ENCODE peak calls at places on chromosome 9, in seven cellular contexts. O, Y, J, X, T, I and N are unnamed samples.

GRCh38 chr9:132114102-132114707 is 34.5 kb upstream of the MED27 start:
- DNase-seq in O (no peak), Y (peak; percentile 69), J (peak; percentile 45), X (peak; percentile 55), T (no peak), I (peak; percentile 53), N (peak; percentile 56)

GRCh38 chr9:111900934-111901612 is 4.5 kb downstream of the UGCG start:
- DNase-seq in O (no peak), Y (no peak), J (peak; percentile 46), X (no peak), T (no peak), I (no peak), N (no peak)

GRCh38 chr9:28805197-28805596 is 1231.9 kb upstream of the C9orf72 start:
- DNase-seq in O (no peak), Y (no peak), J (no peak), X (no peak), T (no peak), I (no peak), N (no peak)

GRCh38 chr9:98742325-98743280 is 33.9 kb upstream of the GABBR2 start:
- DNase-seq in O (no peak), Y (peak; percentile 21), J (peak; percentile 71), X (no peak), T (no peak), I (peak; percentile 18), N (peak; percentile 62)

GRCh38 chr9:34628656-34629491 is at the start of gene ARID3C:
- DNase-seq in O (no peak), Y (no peak), J (no peak), X (no peak), T (peak; percentile 31), I (no peak), N (no peak)

GRCh38 chr9:77910216-77910615 is 121.4 kb downstream of the GNAQ start:
- DNase-seq in O (no peak), Y (peak; percentile 59), J (no peak), X (no peak), T (no peak), I (no peak), N (peak; percentile 35)

GRCh38 chr9:111983484-111983908 is 86.9 kb downstream of the UGCG start:
- DNase-seq in O (no peak), Y (no peak), J (no peak), X (no peak), T (peak; percentile 82), I (no peak), N (no peak)

GRCh38 chr9:82488702-82489578 is 500.4 kb downstream of the SPATA31D1 start:
- DNase-seq in O (no peak), Y (peak; percentile 68), J (peak; percentile 92), X (no peak), T (no peak), I (no peak), N (peak; percentile 83)

GRCh38 chr9:19232117-19232829 is 1.8 kb downstream of the DENND4C start:
- DNase-seq in O (no peak), Y (peak; percentile 7), J (no peak), X (no peak), T (no peak), I (no peak), N (peak; percentile 16)

GRCh38 chr9:23117621-23118020 is 671.0 kb downstream of the DMRTA1 start:
- DNase-seq in O (no peak), Y (peak; percentile 11), J (peak; percentile 71), X (no peak), T (no peak), I (no peak), N (no peak)

GRCh38 chr9:33466565-33467495 is 6.9 kb downstream of the NOL6 start:
- DNase-seq in O (no peak), Y (peak; percentile 53), J (peak; percentile 35), X (peak; percentile 53), T (no peak), I (peak; percentile 55), N (peak; percentile 51)

GRCh38 chr9:16611969-16612368 is 258.5 kb downstream of the BNC2 start:
- DNase-seq in O (no peak), Y (no peak), J (peak; percentile 90), X (no peak), T (no peak), I (no peak), N (peak; percentile 39)

GRCh38 chr9:87080512-87081225 is 133.4 kb upstream of the GAS1 start:
- DNase-seq in O (no peak), Y (peak; percentile 86), J (peak; percentile 54), X (no peak), T (no peak), I (peak; percentile 17), N (peak; percentile 48)

GRCh38 chr9:105132576-105132975 is 111.9 kb upstream of the SLC44A1 start:
- DNase-seq in O (peak; percentile 33), Y (peak; percentile 56), J (peak; percentile 61), X (no peak), T (no peak), I (peak; percentile 72), N (peak; percentile 76)

GRCh38 chr9:80841888-80842287 is 847.5 kb downstream of the TLE1 start:
- DNase-seq in O (no peak), Y (no peak), J (no peak), X (no peak), T (no peak), I (no peak), N (no peak)

GRCh38 chr9:7844283-7844682 is 44.7 kb upstream of the DMAC1 start:
- DNase-seq in O (no peak), Y (peak; percentile 7), J (peak; percentile 40), X (no peak), T (no peak), I (peak; percentile 27), N (peak; percentile 11)

GRCh38 chr9:77019010-77019809 is at the start of gene FOXB2:
- DNase-seq in O (no peak), Y (no peak), J (no peak), X (no peak), T (no peak), I (no peak), N (no peak)

GRCh38 chr9:113011911-113012381 is at the start of gene ZNF883:
- DNase-seq in O (no peak), Y (peak; percentile 76), J (peak; percentile 72), X (peak; percentile 62), T (peak; percentile 9), I (peak; percentile 73), N (peak; percentile 84)

GRCh38 chr9:134217431-134218210 is 53.3 kb upstream of the RNU6ATAC start:
- DNase-seq in O (peak; percentile 24), Y (no peak), J (no peak), X (peak; percentile 13), T (no peak), I (peak; percentile 43), N (no peak)

DNA sequence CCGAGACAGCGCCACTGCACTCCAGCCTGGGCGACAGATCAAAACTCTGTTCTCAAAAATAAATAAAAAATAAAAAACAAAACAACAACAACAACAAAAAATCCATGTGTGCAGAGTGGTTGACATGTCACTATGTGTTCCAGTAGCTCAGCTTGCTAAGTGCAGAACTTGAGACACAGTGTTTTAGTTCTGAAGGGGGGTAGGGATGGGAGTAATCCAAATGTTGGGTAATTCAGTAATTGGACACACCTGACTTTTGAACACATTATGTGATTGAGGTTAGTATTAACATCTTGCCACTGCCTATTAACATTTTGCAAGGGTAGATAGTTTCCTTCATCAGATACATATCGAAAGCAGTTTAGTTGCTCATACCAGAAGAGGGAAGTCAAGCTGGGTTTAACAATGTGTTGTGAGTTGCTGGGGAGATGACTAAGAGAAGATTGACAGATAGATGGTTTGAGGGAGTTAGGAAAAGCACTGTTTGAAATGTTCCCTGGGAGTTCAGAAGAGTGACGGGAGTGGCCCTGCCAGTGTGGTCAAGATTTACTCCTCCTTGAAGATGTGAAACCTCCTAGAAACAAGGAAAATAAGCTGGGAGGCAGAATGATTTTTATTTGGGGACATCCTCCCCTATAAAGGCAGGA is 928 bp downstream of the HACD4 start:
- DNase-seq in O (no peak), Y (peak; percentile 42), J (peak; percentile 52), X (no peak), T (peak; percentile 26), I (peak; percentile 12), N (peak; percentile 27)
- H3K4me3 ChIP-seq in O (no peak overlapping the region), Y (peak overlapping the region; percentile 44), J (peak overlapping the region; percentile 69), X (peak overlapping the region; percentile 68), T (peak overlapping the region; percentile 64), I (no peak overlapping the region), N (no peak overlapping the region)

GRCh38 chr9:214488-215448 is at the start of gene DOCK8:
- DNase-seq in O (peak; percentile 35), Y (peak; percentile 38), J (peak; percentile 21), X (peak; percentile 68), T (peak; percentile 90), I (peak; percentile 75), N (peak; percentile 40)
- TF ChIP-seq CTCF in O (peak; percentile 29), Y (no peak), J (no peak), X (peak; percentile 46), T (peak; percentile 44), I (peak; percentile 50), N (no peak)

GRCh38 chr9:137198051-137198747 is 2.3 kb downstream of the TPRN start:
- DNase-seq in O (no peak), Y (no peak), J (no peak), X (no peak), T (no peak), I (no peak), N (no peak)

GRCh38 chr9:137201205-137201868 is 796 bp upstream of the TPRN start:
- DNase-seq in O (no peak), Y (no peak), J (no peak), X (no peak), T (no peak), I (no peak), N (no peak)

GRCh38 chr9:137199411-137200121 is 975 bp downstream of the TPRN start:
- DNase-seq in O (no peak), Y (peak; percentile 25), J (no peak), X (no peak), T (no peak), I (no peak), N (peak; percentile 48)

GRCh38 chr9:137200311-137201204 is at the start of gene TPRN:
- DNase-seq in O (peak; percentile 96), Y (peak; percentile 99), J (peak; percentile 99), X (peak; percentile 100), T (peak; percentile 97), I (peak; percentile 98), N (peak; percentile 99)

GRCh38 chr9:137198748-137199276 is 1.7 kb downstream of the TPRN start:
- DNase-seq in O (no peak), Y (no peak), J (no peak), X (no peak), T (no peak), I (no peak), N (no peak)
- H3K4me3 ChIP-seq in O (no peak overlapping the region), Y (peak overlapping the region; percentile 46), J (peak overlapping the region; percentile 42), X (peak overlapping the region; percentile 83), T (no peak overlapping the region), I (no peak overlapping the region), N (peak overlapping the region; percentile 44)

GRCh38 chr9:115300896-115301295 is 182.9 kb upstream of the TNC start:
- DNase-seq in O (no peak), Y (no peak), J (peak; percentile 76), X (no peak), T (no peak), I (no peak), N (no peak)

GRCh38 chr9:115300116-115300515 is 182.2 kb upstream of the TNC start:
- DNase-seq in O (no peak), Y (no peak), J (no peak), X (no peak), T (no peak), I (no peak), N (no peak)

GRCh38 chr9:115301581-115301980 is 183.6 kb upstream of the TNC start:
- DNase-seq in O (no peak), Y (no peak), J (no peak), X (no peak), T (no peak), I (no peak), N (no peak)

GRCh38 chr9:115306860-115307259 is 188.9 kb upstream of the TNC start:
- DNase-seq in O (no peak), Y (no peak), J (peak; percentile 56), X (no peak), T (no peak), I (no peak), N (peak; percentile 13)

GRCh38 chr9:115305543-115305942 is 187.6 kb upstream of the TNC start:
- DNase-seq in O (no peak), Y (no peak), J (no peak), X (no peak), T (no peak), I (no peak), N (no peak)
- TF ChIP-seq CTCF in O (no peak), Y (no peak), J (no peak), X (no peak), T (no peak), I (no peak), N (no peak)